ENCODE peak calls at places on chromosomes 5 and 9, in ten cellular contexts. C, I, G, N, W, Z, K, A, D and X are unnamed samples.

GRCh38 chr9:112120471-112120925 is 54.6 kb downstream of the SUSD1 start:
- DNase-seq in W (no peak), A (no peak), C (no peak), K (peak; percentile 99), N (no peak), G (no peak), D (no peak), I (no peak), Z (no peak), X (no peak)

GRCh38 chr9:35570709-35571108 is 34.4 kb upstream of the TESK1 start:
- DNase-seq in C (no peak), D (no peak), I (no peak), K (no peak), A (no peak), W (peak; percentile 13), N (no peak), G (no peak), Z (no peak), X (no peak)

GRCh38 chr9:447230-448025 is 232.8 kb downstream of the DOCK8 start:
- DNase-seq in K (peak; percentile 96), Z (no peak), W (no peak), D (no peak), A (peak; percentile 34), C (no peak), G (peak; percentile 65), N (no peak), I (no peak), X (peak; percentile 53)

GRCh38 chr5:150540615-150541396 is 32.9 kb downstream of the NDST1 start:
- DNase-seq in D (no peak), Z (peak; percentile 84), G (no peak), I (no peak), A (no peak), C (peak; percentile 89), K (peak; percentile 83), N (peak; percentile 86), W (no peak), X (no peak)

GRCh38 chr9:137280478-137281344 is 3.2 kb downstream of the TOR4A start:
- DNase-seq in D (no peak), A (no peak), C (no peak), W (no peak), K (no peak), I (peak; percentile 73), G (no peak), N (no peak), Z (no peak), X (no peak)

GRCh38 chr5:42642006-42642405 is 114.6 kb upstream of the CCDC152 start:
- DNase-seq in A (no peak), K (no peak), D (no peak), N (no peak), W (no peak), I (no peak), G (no peak), Z (no peak), C (no peak), X (no peak)

GRCh38 chr5:107604146-107604910 is 66.4 kb downstream of the EFNA5 start:
- DNase-seq in Z (no peak), W (no peak), D (no peak), N (no peak), G (no peak), C (no peak), A (no peak), K (no peak), I (no peak), X (no peak)

GRCh38 chr5:112848116-112848811 is 12.8 kb upstream of the SRP19 start:
- DNase-seq in K (peak; percentile 80), D (peak; percentile 31), G (peak; percentile 68), A (peak; percentile 22), I (no peak), N (peak; percentile 70), W (peak; percentile 17), Z (peak; percentile 47), C (no peak), X (no peak)

GRCh38 chr5:133340002-133340755 is 272.2 kb downstream of the FSTL4 start:
- DNase-seq in D (no peak), N (no peak), G (no peak), A (no peak), K (peak; percentile 4), W (no peak), C (no peak), I (no peak), Z (no peak), X (no peak)

GRCh38 chr5:170179626-170180025 is 53.2 kb upstream of the C5orf58 start:
- DNase-seq in C (no peak), K (no peak), N (no peak), D (no peak), W (no peak), A (no peak), G (no peak), I (no peak), Z (no peak), X (no peak)

GRCh38 chr5:149294872-149295829 is 23.5 kb downstream of the AFAP1L1 start:
- DNase-seq in W (no peak), K (no peak), G (no peak), C (no peak), Z (no peak), A (peak; percentile 27), D (no peak), N (no peak), I (no peak), X (no peak)

GRCh38 chr5:72943307-72943706 is 12.5 kb upstream of the FCHO2 start:
- DNase-seq in W (no peak), I (no peak), A (no peak), C (no peak), G (no peak), Z (no peak), N (no peak), D (no peak), K (peak; percentile 18), X (no peak)

GRCh38 chr5:10753178-10753577 is 7.9 kb downstream of the DAP start:
- DNase-seq in D (no peak), C (no peak), Z (no peak), G (no peak), K (no peak), I (no peak), N (no peak), A (no peak), W (no peak), X (no peak)

GRCh38 chr9:72193478-72193881 is 44.2 kb downstream of the GDA start:
- DNase-seq in N (no peak), I (no peak), G (no peak), Z (no peak), A (no peak), K (no peak), D (no peak), C (no peak), W (no peak), X (no peak)